ENCODE peak calls at places on chromosomes 6 and 20, in ten cellular contexts. A, U, Y, R, O, Q, G, W, H and K are unnamed samples.
A peak's percentile ranks its signal among the peaks of the same experiment; 100 is the strongest.

GRCh38 chr6:55794136-55794812 is 81.1 kb downstream of the BMP5 start:
- DNase-seq in A (no peak), U (peak; percentile 70), Y (no peak), R (no peak), O (no peak), Q (no peak), G (no peak), W (no peak), H (no peak), K (no peak)

GRCh38 chr6:72245565-72245964 is 359.2 kb downstream of the RIMS1 start:
- DNase-seq in A (no peak), U (peak; percentile 3), Y (no peak), R (no peak), O (no peak), Q (no peak), G (no peak), W (no peak), H (no peak), K (no peak)

GRCh38 chr6:218153-219018 is 73.9 kb upstream of the DUSP22 start:
- DNase-seq in A (no peak), U (no peak), Y (no peak), R (no peak), O (no peak), Q (peak; percentile 47), G (no peak), W (no peak), H (peak; percentile 22), K (no peak)

GRCh38 chr6:155317186-155317585 is 2.9 kb upstream of the TFB1M start:
- DNase-seq in A (no peak), U (peak; percentile 10), Y (no peak), R (no peak), O (no peak), Q (no peak), G (no peak), W (no peak), H (no peak), K (no peak)

GRCh38 chr6:127457444-127458064 is 1.6 kb downstream of the KIAA0408 start:
- DNase-seq in A (no peak), U (peak; percentile 81), Y (no peak), R (no peak), O (no peak), Q (no peak), G (no peak), W (no peak), H (no peak), K (no peak)

GRCh38 chr6:84524636-84525035 is 239.8 kb downstream of the TBX18 start:
- DNase-seq in A (no peak), U (no peak), Y (no peak), R (no peak), O (no peak), Q (no peak), G (no peak), W (no peak), H (no peak), K (no peak)

GRCh38 chr20:19048898-19049889 is 163.2 kb upstream of the SLC24A3 start:
- DNase-seq in A (no peak), U (no peak), Y (no peak), R (no peak), O (no peak), Q (no peak), G (peak; percentile 36), W (no peak), H (no peak), K (peak; percentile 38)

GRCh38 chr6:14023855-14024254 is 93.7 kb upstream of the CD83 start:
- DNase-seq in A (no peak), U (no peak), Y (no peak), R (no peak), O (no peak), Q (no peak), G (no peak), W (no peak), H (no peak), K (no peak)

GRCh38 chr6:163494279-163494727 is 79.8 kb downstream of the QKI start:
- DNase-seq in A (peak; percentile 40), U (no peak), Y (no peak), R (no peak), O (no peak), Q (no peak), G (no peak), W (peak; percentile 31), H (no peak), K (no peak)

GRCh38 chr6:43246301-43247114 is 3.2 kb downstream of the TTBK1 start:
- DNase-seq in A (no peak), U (no peak), Y (no peak), R (peak; percentile 74), O (peak; percentile 81), Q (peak; percentile 90), G (peak; percentile 62), W (peak; percentile 10), H (peak; percentile 71), K (peak; percentile 51)

GRCh38 chr20:2762578-2763131 is 37.8 kb downstream of the CPXM1 start:
- DNase-seq in A (no peak), U (no peak), Y (no peak), R (no peak), O (no peak), Q (no peak), G (no peak), W (no peak), H (no peak), K (no peak)

GRCh38 chr20:50368813-50369224 is 141.4 kb upstream of the PTPN1 start:
- DNase-seq in A (no peak), U (peak; percentile 63), Y (no peak), R (no peak), O (no peak), Q (no peak), G (no peak), W (no peak), H (no peak), K (no peak)

DNA sequence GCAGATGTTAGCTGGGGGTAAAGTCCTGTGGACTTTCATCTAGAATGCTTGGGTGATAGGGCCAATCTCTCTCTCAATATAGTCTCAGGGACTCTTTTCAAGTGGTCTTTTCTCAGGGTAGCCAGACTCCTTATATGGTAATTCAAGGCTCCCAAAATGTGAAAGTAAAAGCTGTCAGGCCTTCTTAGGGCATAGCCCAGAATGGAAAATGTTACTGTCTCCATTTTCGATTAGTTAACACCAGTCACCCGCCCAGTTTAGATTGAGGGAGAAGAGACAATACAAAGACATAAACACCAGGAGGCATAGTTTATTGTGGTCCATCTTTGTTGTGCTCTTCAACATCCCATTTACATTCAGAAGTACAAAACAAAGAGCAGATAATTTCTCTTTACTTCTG is 295.8 kb downstream of the EPHA7 start:
- DNase-seq in A (no peak), U (no peak), Y (no peak), R (no peak), O (no peak), Q (no peak), G (no peak), W (no peak), H (no peak), K (no peak)
- TF ChIP-seq CTCF in A (no peak), U (no peak), Y (no peak), R (no peak), O (no peak), Q (no peak), G (no peak), W (no peak), H (no peak), K (no peak)

DNA sequence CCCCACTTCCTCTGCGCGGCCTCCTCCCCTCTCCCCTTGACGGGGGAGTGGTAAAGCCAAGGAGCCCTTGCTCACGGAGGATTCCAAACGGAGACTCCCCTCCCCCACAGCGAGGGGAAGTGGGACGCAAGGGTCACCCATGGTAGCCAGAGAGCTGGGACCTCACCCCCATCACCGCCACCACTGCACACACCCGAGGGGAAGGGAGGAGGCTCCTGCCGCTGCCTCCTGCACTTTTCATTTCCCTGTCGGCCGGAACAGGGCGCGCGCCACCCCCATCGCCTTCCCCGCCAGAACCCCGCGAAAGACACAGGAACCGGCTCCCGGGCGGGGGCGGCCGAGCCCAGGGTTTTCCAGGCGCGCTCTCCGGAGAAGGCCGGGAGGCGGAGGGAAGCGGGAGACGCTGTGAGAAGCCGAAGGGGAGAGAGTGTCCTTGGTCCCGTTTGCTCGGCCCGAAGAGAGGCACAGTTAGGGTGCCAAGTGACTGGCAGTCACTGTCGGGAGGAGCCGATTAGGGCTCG is 789 bp downstream of the CCND3 start:
- DNase-seq in A (no peak), U (peak; percentile 12), Y (peak; percentile 43), R (peak; percentile 65), O (peak; percentile 76), Q (peak; percentile 80), G (peak; percentile 65), W (no peak), H (peak; percentile 54), K (peak; percentile 69)
- H3K27ac ChIP-seq in A (peak overlapping the region; percentile 77), U (peak overlapping the region; percentile 76), Y (peak overlapping the region; percentile 76), R (peak overlapping the region; percentile 90), O (peak overlapping the region; percentile 61), Q (peak overlapping the region; percentile 84), G (peak overlapping the region; percentile 93), W (peak overlapping the region; percentile 50), H (peak overlapping the region; percentile 95), K (peak overlapping the region; percentile 97)

GRCh38 chr6:27294409-27294808 is 17.7 kb downstream of the POM121L2 start:
- DNase-seq in A (no peak), U (no peak), Y (no peak), R (no peak), O (no peak), Q (no peak), G (no peak), W (no peak), H (no peak), K (no peak)

GRCh38 chr6:27295301-27296079 is 16.6 kb downstream of the POM121L2 start:
- DNase-seq in A (no peak), U (peak; percentile 85), Y (no peak), R (no peak), O (no peak), Q (no peak), G (no peak), W (peak; percentile 90), H (no peak), K (no peak)

GRCh38 chr6:27296106-27296783 is 15.8 kb downstream of the POM121L2 start:
- DNase-seq in A (no peak), U (peak; percentile 41), Y (no peak), R (no peak), O (no peak), Q (no peak), G (no peak), W (peak; percentile 36), H (no peak), K (no peak)

GRCh38 chr6:27290850-27291208 is 21.2 kb downstream of the POM121L2 start:
- DNase-seq in A (no peak), U (no peak), Y (no peak), R (no peak), O (no peak), Q (no peak), G (no peak), W (no peak), H (no peak), K (no peak)

GRCh38 chr6:27293436-27294152 is 18.5 kb downstream of the POM121L2 start:
- DNase-seq in A (no peak), U (peak; percentile 69), Y (no peak), R (no peak), O (no peak), Q (no peak), G (no peak), W (peak; percentile 18), H (no peak), K (no peak)
- H3K4me3 ChIP-seq in A (no peak overlapping the region), U (no peak overlapping the region), Y (no peak overlapping the region), R (no peak overlapping the region), O (no peak overlapping the region), Q (no peak overlapping the region), G (no peak overlapping the region), W (no peak overlapping the region), H (no peak overlapping the region), K (no peak overlapping the region)

DNA sequence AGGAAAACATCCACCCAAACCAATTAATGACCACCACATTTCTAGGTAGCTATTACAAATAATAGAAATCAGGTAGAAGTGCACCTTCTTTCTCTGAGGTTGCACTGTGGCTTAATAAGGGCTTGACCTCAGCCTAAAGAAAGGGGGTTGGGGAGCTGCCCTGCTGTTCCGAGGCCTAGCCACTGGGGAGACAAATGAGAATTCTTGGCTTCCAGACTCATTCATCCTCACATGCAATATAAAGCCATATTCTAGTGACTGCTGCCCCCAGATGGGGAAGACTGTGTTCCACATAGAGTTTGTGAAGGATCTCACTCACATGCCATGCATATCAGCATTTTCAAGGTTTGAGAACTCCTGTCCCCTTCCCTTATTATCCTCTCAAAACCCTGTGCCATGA is 22.9 kb downstream of the SAYSD1 start:
- DNase-seq in A (no peak), U (no peak), Y (no peak), R (no peak), O (no peak), Q (no peak), G (no peak), W (no peak), H (no peak), K (no peak)
- TF ChIP-seq CTCF in A (no peak), U (no peak), Y (no peak), R (no peak), O (no peak), Q (no peak), G (no peak), W (no peak), H (no peak), K (peak; percentile 54)